ENCODE peak calls at places on chromosome 12, in nine cellular contexts. H is PC-9, O is SK-N-SH, N is psoas muscle, G is lung, I is left ventricle myocardium inferior, U is stomach, Y is OCI-LY7, W is left lung. T is an unnamed sample.

GRCh38 chr12:111728795-111729194 is 37.9 kb upstream of the ALDH2 start:
- DNase-seq in N (no peak), U (no peak), I (no peak), H (no peak), O (no peak), G (no peak), Y (no peak), W (no peak), T (no peak)

GRCh38 chr12:96392397-96392796 is 7.8 kb downstream of the CDK17 start:
- DNase-seq in O (no peak), N (no peak), H (no peak), U (no peak), W (no peak), I (no peak), G (no peak), Y (no peak), T (no peak)

GRCh38 chr12:4830568-4830967 is 79.1 kb upstream of the KCNA1 start:
- DNase-seq in O (no peak), W (no peak), G (no peak), N (no peak), I (no peak), U (no peak), Y (no peak), H (no peak), T (no peak)

GRCh38 chr12:46786774-46787173 is 39.0 kb downstream of the SLC38A4 start:
- DNase-seq in I (no peak), H (no peak), N (no peak), G (no peak), U (no peak), W (no peak), O (no peak), Y (no peak), T (no peak)

GRCh38 chr12:69254046-69254445 is 14.7 kb downstream of the CPSF6 start:
- DNase-seq in I (no peak), H (no peak), W (no peak), O (peak; percentile 42), G (no peak), N (no peak), Y (peak; percentile 47), U (no peak), T (no peak)

GRCh38 chr12:30902606-30903005 is 23.9 kb upstream of the TSPAN11 start:
- DNase-seq in N (no peak), O (no peak), G (no peak), W (no peak), H (no peak), Y (no peak), I (no peak), U (no peak), T (no peak)

GRCh38 chr12:128288896-128289295 is 21.9 kb downstream of the TMEM132C start:
- DNase-seq in O (no peak), H (no peak), G (no peak), W (no peak), Y (no peak), I (no peak), U (no peak), N (no peak), T (no peak)

GRCh38 chr12:5430639-5431603 is 987 bp upstream of the NTF3 start:
- DNase-seq in Y (peak; percentile 71), W (no peak), G (no peak), U (no peak), N (no peak), H (no peak), O (peak; percentile 28), I (no peak), T (no peak)

GRCh38 chr12:66405395-66405794 is 103.1 kb downstream of the HELB start:
- DNase-seq in U (no peak), H (no peak), I (no peak), O (no peak), G (no peak), W (no peak), Y (no peak), N (no peak), T (no peak)

GRCh38 chr12:50934371-50934851 is 17.9 kb upstream of the HIGD1C start:
- DNase-seq in W (no peak), G (no peak), N (no peak), U (no peak), O (no peak), Y (no peak), H (no peak), I (no peak), T (no peak)

GRCh38 chr12:120175062-120175461 is 19.5 kb downstream of the GCN1 start:
- DNase-seq in W (no peak), Y (peak; percentile 32), H (no peak), N (no peak), G (no peak), O (no peak), I (no peak), U (no peak), T (no peak)

GRCh38 chr12:56636118-56636674 is 6.1 kb upstream of the BAZ2A start:
- DNase-seq in W (peak; percentile 92), O (peak; percentile 85), U (peak; percentile 88), G (peak; percentile 92), Y (peak; percentile 83), I (peak; percentile 92), N (peak; percentile 89), H (peak; percentile 75), T (peak; percentile 95)

GRCh38 chr12:64446295-64446694 is 5.6 kb upstream of the TBK1 start:
- DNase-seq in G (no peak), O (no peak), N (no peak), W (no peak), I (no peak), Y (no peak), U (no peak), H (no peak), T (no peak)

GRCh38 chr12:64450057-64450640 is 1.8 kb upstream of the TBK1 start:
- DNase-seq in O (no peak), G (no peak), Y (no peak), U (no peak), W (no peak), N (no peak), I (no peak), H (no peak), T (no peak)

GRCh38 chr12:64452559-64453329 is 824 bp downstream of the TBK1 start:
- DNase-seq in Y (peak; percentile 15), O (peak; percentile 53), N (no peak), G (no peak), I (no peak), U (peak; percentile 33), H (peak; percentile 34), W (no peak), T (no peak)

GRCh38 chr12:64451687-64452558 is at the start of gene TBK1:
- DNase-seq in I (peak; percentile 91), Y (peak; percentile 90), O (peak; percentile 96), N (peak; percentile 91), H (peak; percentile 90), G (peak; percentile 92), W (peak; percentile 99), U (peak; percentile 93), T (peak; percentile 93)

GRCh38 chr12:64450711-64451486 is 1.0 kb upstream of the TBK1 start:
- DNase-seq in I (no peak), H (no peak), G (no peak), N (no peak), W (no peak), U (no peak), O (peak; percentile 28), Y (peak; percentile 44), T (no peak)
- H3K4me3 ChIP-seq in I (peak overlapping the region; percentile 99), H (peak overlapping the region; percentile 69), G (no peak overlapping the region), N (peak overlapping the region; percentile 83), W (peak overlapping the region; percentile 95), U (peak overlapping the region; percentile 78), O (peak overlapping the region; percentile 97), Y (peak overlapping the region; percentile 100), T (peak overlapping the region; percentile 93)

GRCh38 chr12:80607361-80608135 is 99.9 kb upstream of the MYF6 start:
- DNase-seq in W (no peak), U (no peak), N (no peak), G (no peak), H (no peak), Y (no peak), I (no peak), O (no peak), T (no peak)
- TF ChIP-seq CTCF in W (no peak), U (no peak), N (peak; percentile 27), G (no peak), H (peak; percentile 46), Y (peak; percentile 49), I (peak; percentile 14), O (peak; percentile 38), T (no peak)

GRCh38 chr12:11756523-11756922 is 107.0 kb downstream of the ETV6 start:
- DNase-seq in H (no peak), G (no peak), I (no peak), N (no peak), W (no peak), O (no peak), Y (peak; percentile 53), U (no peak), T (no peak)
- H3K27ac ChIP-seq in H (no peak overlapping the region), G (peak overlapping the region; percentile 69), I (peak overlapping the region; percentile 84), N (peak overlapping the region; percentile 50), W (no peak overlapping the region), O (peak overlapping the region; percentile 27), Y (peak overlapping the region; percentile 100), U (peak overlapping the region; percentile 81), T (peak overlapping the region; percentile 97)

GRCh38 chr12:1907652-1908611 is 10.5 kb downstream of the CACNA2D4 start:
- DNase-seq in W (peak; percentile 76), I (no peak), Y (no peak), H (peak; percentile 31), O (no peak), G (peak; percentile 27), N (no peak), U (peak; percentile 26), T (peak; percentile 67)
- H3K4me3 ChIP-seq in W (no peak overlapping the region), I (peak overlapping the region; percentile 42), Y (no peak overlapping the region), H (no peak overlapping the region), O (no peak overlapping the region), G (no peak overlapping the region), N (no peak overlapping the region), U (peak overlapping the region; percentile 12), T (peak overlapping the region; percentile 51)